ENCODE peak calls at places on chromosomes 2 and 18, in seven cellular contexts. M, I, R, T, E, K and G are unnamed samples.

GRCh38 chr2:181393472-181393871 is 63.7 kb upstream of the ITGA4 start:
- DNase-seq in M (no peak), I (no peak), R (no peak), T (peak; percentile 38), E (no peak), K (peak; percentile 44), G (peak; percentile 78)

GRCh38 chr2:45152691-45153090 is 143.4 kb upstream of the SIX2 start:
- DNase-seq in M (no peak), I (no peak), R (no peak), T (no peak), E (no peak), K (no peak), G (no peak)

GRCh38 chr18:3450358-3451107 is 561 bp downstream of the TGIF1 start:
- DNase-seq in M (no peak), I (peak; percentile 54), R (peak; percentile 81), T (peak; percentile 70), E (peak; percentile 73), K (peak; percentile 52), G (peak; percentile 83)

GRCh38 chr18:65788373-65788772 is 37.6 kb downstream of the CDH7 start:
- DNase-seq in M (peak; percentile 29), I (no peak), R (no peak), T (no peak), E (no peak), K (peak; percentile 63), G (no peak)

GRCh38 chr2:118696786-118697465 is 150.5 kb downstream of the EN1 start:
- DNase-seq in M (no peak), I (no peak), R (no peak), T (no peak), E (no peak), K (peak; percentile 46), G (no peak)

GRCh38 chr2:65122313-65122712 is 7.6 kb downstream of the RAB1A start:
- DNase-seq in M (no peak), I (no peak), R (no peak), T (no peak), E (no peak), K (no peak), G (no peak)

GRCh38 chr18:52907942-52908341 is 567.9 kb downstream of the DCC start:
- DNase-seq in M (no peak), I (no peak), R (no peak), T (no peak), E (no peak), K (no peak), G (no peak)

GRCh38 chr2:234879671-234880455 is 72.0 kb upstream of the SH3BP4 start:
- DNase-seq in M (peak; percentile 10), I (no peak), R (no peak), T (no peak), E (no peak), K (peak; percentile 17), G (no peak)

GRCh38 chr18:10715791-10716190 is 190.0 kb downstream of the NAPG start:
- DNase-seq in M (no peak), I (no peak), R (no peak), T (no peak), E (no peak), K (peak; percentile 58), G (no peak)

GRCh38 chr2:8893978-8894820 is 56.8 kb upstream of the KIDINS220 start:
- DNase-seq in M (no peak), I (no peak), R (no peak), T (no peak), E (no peak), K (no peak), G (no peak)

GRCh38 chr2:25453199-25453903 is 111.6 kb upstream of the DNMT3A start:
- DNase-seq in M (no peak), I (no peak), R (no peak), T (no peak), E (no peak), K (no peak), G (no peak)

GRCh38 chr2:29220506-29221270 is 105.5 kb downstream of the CLIP4 start:
- DNase-seq in M (no peak), I (peak; percentile 27), R (no peak), T (no peak), E (no peak), K (no peak), G (no peak)

GRCh38 chr2:231617059-231617926 is 24.6 kb downstream of the TEX44 start:
- DNase-seq in M (no peak), I (no peak), R (no peak), T (peak; percentile 34), E (no peak), K (peak; percentile 53), G (no peak)

GRCh38 chr18:80202264-80202998 is 44.9 kb downstream of the PARD6G start:
- DNase-seq in M (no peak), I (no peak), R (no peak), T (no peak), E (no peak), K (no peak), G (no peak)

GRCh38 chr2:8589721-8590120 is 92.1 kb upstream of the ID2 start:
- DNase-seq in M (no peak), I (no peak), R (no peak), T (no peak), E (no peak), K (no peak), G (no peak)

GRCh38 chr2:109377976-109378375 is 235.8 kb downstream of the SEPTIN10 start:
- DNase-seq in M (peak; percentile 23), I (peak; percentile 36), R (no peak), T (no peak), E (no peak), K (no peak), G (no peak)

GRCh38 chr2:204625135-204625534 is 79.9 kb downstream of the PARD3B start:
- DNase-seq in M (no peak), I (no peak), R (no peak), T (no peak), E (no peak), K (peak; percentile 65), G (no peak)

GRCh38 chr2:101151859-101152194 is 645 bp upstream of the TBC1D8 start:
- DNase-seq in M (no peak), I (no peak), R (no peak), T (no peak), E (no peak), K (peak; percentile 24), G (no peak)
- H3K27me3 ChIP-seq in M (no peaks in the 10 kb centered on the region), I (peaks cover 2% of the 10 kb centered on the region), R (no peaks in the 10 kb centered on the region), T (no peaks in the 10 kb centered on the region), E (peaks cover 7% of the 10 kb centered on the region), K (no peaks in the 10 kb centered on the region), G (no peaks in the 10 kb centered on the region)

GRCh38 chr2:104863229-104863584 is 9.3 kb downstream of the POU3F3 start:
- DNase-seq in M (no peak), I (peak; percentile 64), R (no peak), T (no peak), E (no peak), K (no peak), G (no peak)

GRCh38 chr2:104863585-104864279 is 9.8 kb downstream of the POU3F3 start:
- DNase-seq in M (peak; percentile 54), I (peak; percentile 80), R (no peak), T (no peak), E (no peak), K (no peak), G (no peak)

GRCh38 chr2:104864280-104864599 is 10.3 kb downstream of the POU3F3 start:
- DNase-seq in M (no peak), I (no peak), R (no peak), T (no peak), E (no peak), K (no peak), G (no peak)

GRCh38 chr2:104866122-104866864 is 12.4 kb downstream of the POU3F3 start:
- DNase-seq in M (peak; percentile 46), I (no peak), R (no peak), T (no peak), E (no peak), K (no peak), G (no peak)

DNA sequence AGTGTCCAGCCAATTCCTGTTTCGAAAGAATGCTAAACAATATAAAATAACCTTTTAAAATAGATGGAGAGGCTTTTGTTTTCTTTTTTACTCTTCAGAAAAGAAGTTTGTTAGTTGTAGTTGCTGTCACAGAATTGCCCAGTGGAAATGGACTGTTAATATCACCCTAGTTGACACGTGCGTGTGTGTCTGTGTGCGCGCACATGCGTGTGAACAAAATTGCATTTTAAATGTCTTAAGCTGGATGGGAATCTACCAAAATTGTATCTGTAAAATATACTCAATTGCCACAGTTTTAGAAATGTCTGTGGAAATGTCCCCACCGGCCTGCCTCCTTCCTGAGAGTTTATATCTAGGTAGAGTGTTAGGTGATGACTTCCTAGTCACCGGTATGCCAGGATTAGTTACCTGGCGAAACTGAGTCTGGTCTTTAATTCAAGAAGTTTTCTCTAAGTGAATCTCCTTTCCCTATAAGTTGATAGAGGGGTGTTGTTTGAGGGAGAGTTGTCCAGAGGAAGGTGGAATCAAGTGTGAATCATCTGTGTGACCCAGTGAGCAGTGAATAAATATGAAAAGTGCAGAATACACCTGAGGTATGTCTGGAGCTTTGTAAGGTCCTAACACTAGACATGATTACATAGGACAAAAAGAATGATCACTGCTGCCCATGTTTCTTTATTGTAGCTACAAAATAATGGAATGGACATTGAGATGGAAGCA is 11.0 kb downstream of the POU3F3 start:
- DNase-seq in M (no peak), I (no peak), R (no peak), T (no peak), E (no peak), K (no peak), G (no peak)
- H3K27me3 ChIP-seq in M (peaks cover 88% of the 10 kb centered on the region), I (peaks cover 100% of the 10 kb centered on the region), R (peaks cover 100% of the 10 kb centered on the region), T (peaks cover 4% of the 10 kb centered on the region), E (peaks cover 47% of the 10 kb centered on the region), K (peaks cover 93% of the 10 kb centered on the region), G (no peaks in the 10 kb centered on the region)

GRCh38 chr2:176093145-176093888 is 796 bp downstream of the HOXD13 start:
- DNase-seq in M (peak; percentile 55), I (peak; percentile 81), R (no peak), T (peak; percentile 42), E (no peak), K (peak; percentile 25), G (no peak)
- H3K27me3 ChIP-seq in M (peaks cover 83% of the 10 kb centered on the region), I (peaks cover 92% of the 10 kb centered on the region), R (peaks cover 98% of the 10 kb centered on the region), T (no peaks in the 10 kb centered on the region), E (peaks cover 84% of the 10 kb centered on the region), K (peaks cover 40% of the 10 kb centered on the region), G (no peaks in the 10 kb centered on the region)

DNA sequence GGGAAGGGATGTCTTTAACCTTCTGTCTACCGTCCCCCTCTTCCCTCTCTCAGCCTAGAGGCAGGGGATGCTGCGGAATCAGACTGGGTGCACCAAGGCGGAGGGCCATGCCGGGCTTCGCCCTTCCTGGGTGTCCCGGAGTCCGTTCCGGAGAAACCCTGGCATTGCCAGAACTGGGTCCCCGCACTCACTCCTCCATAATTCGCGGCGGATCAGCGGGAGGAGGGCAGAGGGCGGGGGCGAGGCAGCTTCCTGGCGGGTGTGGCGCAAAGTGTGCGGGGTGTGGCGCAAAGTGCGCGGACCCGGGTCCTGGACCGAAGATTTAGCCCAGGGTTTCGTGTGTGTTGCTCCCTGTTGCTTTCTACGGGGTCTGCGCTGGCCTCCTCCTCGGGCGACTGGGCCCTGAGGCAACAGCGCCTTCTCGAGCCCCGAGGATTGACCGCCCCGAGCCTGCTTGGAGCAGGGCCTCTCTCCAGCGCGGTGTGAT is 12.4 kb upstream of the SKOR2 start:
- DNase-seq in M (peak; percentile 53), I (peak; percentile 76), R (no peak), T (no peak), E (no peak), K (no peak), G (no peak)
- H3K27me3 ChIP-seq in M (peaks cover 65% of the 10 kb centered on the region), I (peaks cover 69% of the 10 kb centered on the region), R (peaks cover 78% of the 10 kb centered on the region), T (no peaks in the 10 kb centered on the region), E (peaks cover 9% of the 10 kb centered on the region), K (no peaks in the 10 kb centered on the region), G (no peaks in the 10 kb centered on the region)

DNA sequence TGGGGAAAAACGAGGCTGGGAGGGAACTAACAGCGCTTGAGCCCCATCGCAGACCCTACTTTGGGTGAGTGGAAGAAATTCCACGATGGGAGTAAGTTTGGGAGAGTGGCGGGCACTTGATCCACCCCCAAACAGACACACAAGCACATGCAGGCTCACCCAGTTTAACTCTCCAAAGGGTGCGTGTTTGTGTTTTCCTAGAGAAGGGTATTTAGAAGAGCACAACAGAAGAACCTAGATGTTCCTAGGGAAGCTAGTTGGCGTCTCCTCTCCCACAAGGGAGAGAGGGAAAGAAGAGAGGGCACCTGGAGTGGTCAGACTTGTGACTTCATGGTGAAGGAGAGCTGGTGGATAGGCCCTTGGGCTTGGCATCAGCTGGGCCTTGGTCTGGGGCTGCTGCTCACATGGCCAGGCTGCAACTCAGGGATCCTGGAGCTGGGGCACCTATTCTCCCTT is 3.2 kb downstream of the GATA6 start:
- DNase-seq in M (no peak), I (peak; percentile 32), R (peak; percentile 51), T (no peak), E (no peak), K (no peak), G (no peak)
- H3K27me3 ChIP-seq in M (peaks cover 88% of the 10 kb centered on the region), I (peaks cover 97% of the 10 kb centered on the region), R (peaks cover 53% of the 10 kb centered on the region), T (no peaks in the 10 kb centered on the region), E (peaks cover 50% of the 10 kb centered on the region), K (no peaks in the 10 kb centered on the region), G (no peaks in the 10 kb centered on the region)